ENCODE peak calls at places on chromosome 13, in ten cellular contexts. One of them, this sample, is unnamed.

GRCh38 chr13:75986818-75987217 is 350.7 kb downstream of the LMO7 start:
- DNase-seq in transverse colon: no peak
- DNase-seq in PC-9: no peak
- DNase-seq in effector memory CD4-positive, alpha-beta T cell: no peak
- DNase-seq in CD4-positive, CD25-positive, alpha-beta regulatory T cell: no peak
- DNase-seq in IMR-90: no peak
- DNase-seq in A549: no peak
- DNase-seq in GM23248: no peak
- DNase-seq in hepatocyte: no peak
- DNase-seq in psoas muscle: no peak
- DNase-seq in this sample: no peak

GRCh38 chr13:111046590-111047141 is 68.4 kb upstream of the ARHGEF7 start:
- DNase-seq in transverse colon: no peak
- DNase-seq in PC-9: no peak
- DNase-seq in effector memory CD4-positive, alpha-beta T cell: no peak
- DNase-seq in CD4-positive, CD25-positive, alpha-beta regulatory T cell: peak
- DNase-seq in IMR-90: peak
- DNase-seq in A549: no peak
- DNase-seq in GM23248: peak
- DNase-seq in hepatocyte: no peak
- DNase-seq in psoas muscle: peak
- DNase-seq in this sample: no peak

GRCh38 chr13:21069561-21070004 is 8.2 kb upstream of the LATS2 start:
- DNase-seq in transverse colon: no peak
- DNase-seq in PC-9: no peak
- DNase-seq in effector memory CD4-positive, alpha-beta T cell: no peak
- DNase-seq in CD4-positive, CD25-positive, alpha-beta regulatory T cell: no peak
- DNase-seq in IMR-90: peak
- DNase-seq in A549: peak
- DNase-seq in GM23248: peak
- DNase-seq in hepatocyte: peak
- DNase-seq in psoas muscle: no peak
- DNase-seq in this sample: no peak

GRCh38 chr13:44437356-44438233 is 64.0 kb downstream of the SERP2 start:
- DNase-seq in transverse colon: no peak
- DNase-seq in PC-9: no peak
- DNase-seq in effector memory CD4-positive, alpha-beta T cell: no peak
- DNase-seq in CD4-positive, CD25-positive, alpha-beta regulatory T cell: peak
- DNase-seq in IMR-90: peak
- DNase-seq in A549: no peak
- DNase-seq in GM23248: peak
- DNase-seq in hepatocyte: no peak
- DNase-seq in psoas muscle: no peak
- DNase-seq in this sample: no peak

GRCh38 chr13:34469212-34469983 is 472.7 kb upstream of the NBEA start:
- DNase-seq in transverse colon: no peak
- DNase-seq in PC-9: peak
- DNase-seq in effector memory CD4-positive, alpha-beta T cell: no peak
- DNase-seq in CD4-positive, CD25-positive, alpha-beta regulatory T cell: no peak
- DNase-seq in IMR-90: no peak
- DNase-seq in A549: no peak
- DNase-seq in GM23248: no peak
- DNase-seq in hepatocyte: peak
- DNase-seq in psoas muscle: no peak
- DNase-seq in this sample: no peak

GRCh38 chr13:88919970-88920628 is 1248.9 kb downstream of the SLITRK5 start:
- DNase-seq in transverse colon: no peak
- DNase-seq in PC-9: no peak
- DNase-seq in effector memory CD4-positive, alpha-beta T cell: no peak
- DNase-seq in CD4-positive, CD25-positive, alpha-beta regulatory T cell: peak
- DNase-seq in IMR-90: no peak
- DNase-seq in A549: no peak
- DNase-seq in GM23248: no peak
- DNase-seq in hepatocyte: no peak
- DNase-seq in psoas muscle: no peak
- DNase-seq in this sample: no peak

GRCh38 chr13:26946675-26947342 is 186.2 kb upstream of the GPR12 start:
- DNase-seq in transverse colon: no peak
- DNase-seq in PC-9: no peak
- DNase-seq in effector memory CD4-positive, alpha-beta T cell: no peak
- DNase-seq in CD4-positive, CD25-positive, alpha-beta regulatory T cell: peak
- DNase-seq in IMR-90: peak
- DNase-seq in A549: peak
- DNase-seq in GM23248: peak
- DNase-seq in hepatocyte: peak
- DNase-seq in psoas muscle: no peak
- DNase-seq in this sample: peak

GRCh38 chr13:73341748-73342147 is 282.9 kb downstream of the KLF5 start:
- DNase-seq in transverse colon: no peak
- DNase-seq in PC-9: peak
- DNase-seq in effector memory CD4-positive, alpha-beta T cell: no peak
- DNase-seq in CD4-positive, CD25-positive, alpha-beta regulatory T cell: no peak
- DNase-seq in IMR-90: peak
- DNase-seq in A549: no peak
- DNase-seq in GM23248: peak
- DNase-seq in hepatocyte: no peak
- DNase-seq in psoas muscle: no peak
- DNase-seq in this sample: no peak

GRCh38 chr13:25268561-25268960 is 18.7 kb downstream of the MTMR6 start:
- DNase-seq in transverse colon: no peak
- DNase-seq in PC-9: no peak
- DNase-seq in effector memory CD4-positive, alpha-beta T cell: no peak
- DNase-seq in CD4-positive, CD25-positive, alpha-beta regulatory T cell: no peak
- DNase-seq in IMR-90: no peak
- DNase-seq in A549: no peak
- DNase-seq in GM23248: no peak
- DNase-seq in hepatocyte: no peak
- DNase-seq in psoas muscle: no peak
- DNase-seq in this sample: no peak

GRCh38 chr13:75407998-75408397 is 74.0 kb downstream of the TBC1D4 start:
- DNase-seq in transverse colon: no peak
- DNase-seq in PC-9: no peak
- DNase-seq in effector memory CD4-positive, alpha-beta T cell: no peak
- DNase-seq in CD4-positive, CD25-positive, alpha-beta regulatory T cell: no peak
- DNase-seq in IMR-90: no peak
- DNase-seq in A549: no peak
- DNase-seq in GM23248: no peak
- DNase-seq in hepatocyte: no peak
- DNase-seq in psoas muscle: no peak
- DNase-seq in this sample: no peak

GRCh38 chr13:21672811-21673591 is 2.1 kb downstream of the FGF9 start:
- DNase-seq in transverse colon: no peak
- DNase-seq in PC-9: no peak
- DNase-seq in effector memory CD4-positive, alpha-beta T cell: no peak
- DNase-seq in CD4-positive, CD25-positive, alpha-beta regulatory T cell: no peak
- DNase-seq in IMR-90: no peak
- DNase-seq in A549: no peak
- DNase-seq in GM23248: peak
- DNase-seq in hepatocyte: no peak
- DNase-seq in psoas muscle: no peak
- DNase-seq in this sample: no peak

GRCh38 chr13:105165449-105166125 is 1369.9 kb downstream of the EFNB2 start:
- DNase-seq in transverse colon: peak
- DNase-seq in PC-9: no peak
- DNase-seq in effector memory CD4-positive, alpha-beta T cell: no peak
- DNase-seq in CD4-positive, CD25-positive, alpha-beta regulatory T cell: no peak
- DNase-seq in IMR-90: no peak
- DNase-seq in A549: no peak
- DNase-seq in GM23248: no peak
- DNase-seq in hepatocyte: no peak
- DNase-seq in psoas muscle: no peak
- DNase-seq in this sample: no peak

GRCh38 chr13:44649834-44650233 is 73.7 kb upstream of the TSC22D1 start:
- DNase-seq in transverse colon: no peak
- DNase-seq in PC-9: no peak
- DNase-seq in effector memory CD4-positive, alpha-beta T cell: no peak
- DNase-seq in CD4-positive, CD25-positive, alpha-beta regulatory T cell: no peak
- DNase-seq in IMR-90: no peak
- DNase-seq in A549: no peak
- DNase-seq in GM23248: no peak
- DNase-seq in hepatocyte: no peak
- DNase-seq in psoas muscle: no peak
- DNase-seq in this sample: no peak

GRCh38 chr13:111900390-111901180 is 166.4 kb upstream of the SOX1 start:
- DNase-seq in transverse colon: no peak
- DNase-seq in PC-9: no peak
- DNase-seq in effector memory CD4-positive, alpha-beta T cell: no peak
- DNase-seq in CD4-positive, CD25-positive, alpha-beta regulatory T cell: no peak
- DNase-seq in IMR-90: no peak
- DNase-seq in A549: no peak
- DNase-seq in GM23248: no peak
- DNase-seq in hepatocyte: no peak
- DNase-seq in psoas muscle: no peak
- DNase-seq in this sample: no peak

GRCh38 chr13:30845297-30846214 is 60.5 kb upstream of the MEDAG start:
- DNase-seq in transverse colon: no peak
- DNase-seq in PC-9: no peak
- DNase-seq in effector memory CD4-positive, alpha-beta T cell: no peak
- DNase-seq in CD4-positive, CD25-positive, alpha-beta regulatory T cell: no peak
- DNase-seq in IMR-90: no peak
- DNase-seq in A549: no peak
- DNase-seq in GM23248: no peak
- DNase-seq in hepatocyte: no peak
- DNase-seq in psoas muscle: no peak
- DNase-seq in this sample: no peak

GRCh38 chr13:106132216-106132615 is 403.2 kb downstream of the EFNB2 start:
- DNase-seq in transverse colon: no peak
- DNase-seq in PC-9: no peak
- DNase-seq in effector memory CD4-positive, alpha-beta T cell: no peak
- DNase-seq in CD4-positive, CD25-positive, alpha-beta regulatory T cell: no peak
- DNase-seq in IMR-90: no peak
- DNase-seq in A549: no peak
- DNase-seq in GM23248: no peak
- DNase-seq in hepatocyte: no peak
- DNase-seq in psoas muscle: no peak
- DNase-seq in this sample: no peak

GRCh38 chr13:32585625-32586021 is 629 bp upstream of the PDS5B start:
- DNase-seq in transverse colon: no peak
- DNase-seq in PC-9: peak
- DNase-seq in effector memory CD4-positive, alpha-beta T cell: no peak
- DNase-seq in CD4-positive, CD25-positive, alpha-beta regulatory T cell: peak
- DNase-seq in IMR-90: no peak
- DNase-seq in A549: no peak
- DNase-seq in GM23248: no peak
- DNase-seq in hepatocyte: peak
- DNase-seq in psoas muscle: no peak
- DNase-seq in this sample: no peak

GRCh38 chr13:98916403-98916802 is 61.5 kb downstream of the DOCK9 start:
- DNase-seq in transverse colon: no peak
- DNase-seq in PC-9: no peak
- DNase-seq in effector memory CD4-positive, alpha-beta T cell: no peak
- DNase-seq in CD4-positive, CD25-positive, alpha-beta regulatory T cell: no peak
- DNase-seq in IMR-90: no peak
- DNase-seq in A549: no peak
- DNase-seq in GM23248: no peak
- DNase-seq in hepatocyte: no peak
- DNase-seq in psoas muscle: no peak
- DNase-seq in this sample: no peak
- H3K27ac ChIP-seq in transverse colon: no peak
- H3K27ac ChIP-seq in PC-9: no peak
- H3K27ac ChIP-seq in effector memory CD4-positive, alpha-beta T cell: no peak
- H3K27ac ChIP-seq in CD4-positive, CD25-positive, alpha-beta regulatory T cell: no peak
- H3K27ac ChIP-seq in IMR-90: no peak
- H3K27ac ChIP-seq in A549: peak
- H3K27ac ChIP-seq in GM23248: no peak
- H3K27ac ChIP-seq in hepatocyte: no peak
- H3K27ac ChIP-seq in psoas muscle: no peak
- H3K27ac ChIP-seq in this sample: no peak

DNA sequence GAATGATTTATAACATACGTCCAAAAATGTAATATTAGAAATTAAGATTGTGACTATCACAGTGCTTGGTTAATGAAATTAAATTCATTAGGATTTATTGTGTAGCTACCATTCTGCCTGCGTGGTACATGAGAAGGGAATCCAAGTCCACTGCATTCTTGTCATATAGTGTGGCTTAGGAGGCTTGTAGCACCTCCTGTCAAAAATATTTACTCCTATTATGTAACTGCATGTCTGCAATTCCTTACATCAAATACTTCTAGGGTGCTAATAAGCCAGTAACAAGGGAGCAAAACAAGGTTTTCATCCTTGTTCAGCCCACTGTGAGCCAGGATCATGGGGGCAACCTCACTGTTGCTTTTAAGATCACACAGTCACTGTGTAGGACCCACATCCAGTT is 199.0 kb downstream of the SLC7A1 start:
- DNase-seq in transverse colon: no peak
- DNase-seq in PC-9: no peak
- DNase-seq in effector memory CD4-positive, alpha-beta T cell: no peak
- DNase-seq in CD4-positive, CD25-positive, alpha-beta regulatory T cell: no peak
- DNase-seq in IMR-90: no peak
- DNase-seq in A549: no peak
- DNase-seq in GM23248: no peak
- DNase-seq in hepatocyte: no peak
- DNase-seq in psoas muscle: no peak
- DNase-seq in this sample: no peak
- H3K4me3 ChIP-seq in transverse colon: no peak
- H3K4me3 ChIP-seq in PC-9: no peak
- H3K4me3 ChIP-seq in effector memory CD4-positive, alpha-beta T cell: no peak
- H3K4me3 ChIP-seq in CD4-positive, CD25-positive, alpha-beta regulatory T cell: no peak
- H3K4me3 ChIP-seq in IMR-90: no peak
- H3K4me3 ChIP-seq in A549: no peak
- H3K4me3 ChIP-seq in GM23248: no peak
- H3K4me3 ChIP-seq in hepatocyte: no peak
- H3K4me3 ChIP-seq in psoas muscle: no peak
- H3K4me3 ChIP-seq in this sample: no peak

GRCh38 chr13:64041296-64041695 is 2625.6 kb upstream of the PCDH20 start:
- DNase-seq in transverse colon: no peak
- DNase-seq in PC-9: no peak
- DNase-seq in effector memory CD4-positive, alpha-beta T cell: no peak
- DNase-seq in CD4-positive, CD25-positive, alpha-beta regulatory T cell: no peak
- DNase-seq in IMR-90: no peak
- DNase-seq in A549: no peak
- DNase-seq in GM23248: no peak
- DNase-seq in hepatocyte: no peak
- DNase-seq in psoas muscle: no peak
- DNase-seq in this sample: no peak
- H3K27ac ChIP-seq in transverse colon: no peak
- H3K27ac ChIP-seq in PC-9: no peak
- H3K27ac ChIP-seq in effector memory CD4-positive, alpha-beta T cell: no peak
- H3K27ac ChIP-seq in CD4-positive, CD25-positive, alpha-beta regulatory T cell: no peak
- H3K27ac ChIP-seq in IMR-90: no peak
- H3K27ac ChIP-seq in A549: no peak
- H3K27ac ChIP-seq in GM23248: no peak
- H3K27ac ChIP-seq in hepatocyte: no peak
- H3K27ac ChIP-seq in psoas muscle: no peak
- H3K27ac ChIP-seq in this sample: no peak

DNA sequence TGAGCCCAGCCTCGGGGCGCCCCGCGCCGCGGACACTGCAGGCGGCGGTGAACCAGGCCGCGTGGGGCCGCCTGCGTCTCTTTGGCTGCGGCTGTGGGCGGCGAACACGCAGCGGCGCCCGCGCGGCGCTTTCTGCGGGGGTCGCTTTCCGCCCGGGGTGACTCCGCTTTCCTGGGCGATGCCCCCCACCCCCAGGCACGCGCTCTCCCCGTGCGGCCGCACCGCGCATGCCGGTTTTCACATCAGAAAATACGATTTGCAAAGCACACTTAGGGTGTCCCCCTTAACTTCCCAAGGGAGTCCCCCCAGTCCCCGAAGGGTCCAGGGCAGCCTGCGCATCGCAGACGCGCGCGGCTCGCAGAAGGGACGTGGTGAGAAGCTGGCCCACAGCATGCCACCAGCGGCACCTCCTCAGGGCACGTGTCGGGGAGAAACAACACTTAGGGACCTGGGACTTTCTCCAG is 5.3 kb downstream of the F7 start:
- DNase-seq in transverse colon: peak
- DNase-seq in PC-9: no peak
- DNase-seq in effector memory CD4-positive, alpha-beta T cell: no peak
- DNase-seq in CD4-positive, CD25-positive, alpha-beta regulatory T cell: no peak
- DNase-seq in IMR-90: no peak
- DNase-seq in A549: no peak
- DNase-seq in GM23248: no peak
- DNase-seq in hepatocyte: no peak
- DNase-seq in psoas muscle: no peak
- DNase-seq in this sample: no peak
- H3K4me3 ChIP-seq in transverse colon: no peak
- H3K4me3 ChIP-seq in PC-9: no peak
- H3K4me3 ChIP-seq in effector memory CD4-positive, alpha-beta T cell: peak
- H3K4me3 ChIP-seq in CD4-positive, CD25-positive, alpha-beta regulatory T cell: no peak
- H3K4me3 ChIP-seq in IMR-90: peak
- H3K4me3 ChIP-seq in A549: no peak
- H3K4me3 ChIP-seq in GM23248: no peak
- H3K4me3 ChIP-seq in hepatocyte: peak
- H3K4me3 ChIP-seq in psoas muscle: peak
- H3K4me3 ChIP-seq in this sample: peak